ENCODE peak calls at places on chromosomes 13 and 19, in seven cellular contexts. L is stimulated activated CD4-positive, alpha-beta T cell treated with anti-CD3 and anti-CD28 coated beads, Interleukin-15, amount 100 ng/mL, for 48 hours; W is activated CD4-positive, alpha-beta T cell treated with anti-CD3 and anti-CD28 coated beads for 4 hours; P is HT1080; Q is Caco-2; E is glutamatergic neuron; Z is brain microvascular endothelial cell. R is an unnamed sample.

GRCh38 chr13:71412231-71412630 is 454.8 kb downstream of the DACH1 start:
- DNase-seq in L (no peak), W (no peak), P (no peak), Q (no peak), E (no peak), Z (no peak), R (no peak)

GRCh38 chr19:512548-513365 is 5.5 kb downstream of the TPGS1 start:
- DNase-seq in L (no peak), W (no peak), P (no peak), Q (no peak), E (no peak), Z (no peak), R (no peak)

GRCh38 chr13:32791545-32792172 is 205.4 kb downstream of the PDS5B start:
- DNase-seq in L (peak; percentile 7), W (no peak), P (peak; percentile 27), Q (no peak), E (no peak), Z (no peak), R (peak; percentile 30)

GRCh38 chr13:80751854-80752253 is 410.9 kb upstream of the SPRY2 start:
- DNase-seq in L (no peak), W (no peak), P (no peak), Q (no peak), E (no peak), Z (no peak), R (no peak)

GRCh38 chr13:63472736-63473135 is 2057.1 kb upstream of the PCDH20 start:
- DNase-seq in L (no peak), W (no peak), P (no peak), Q (no peak), E (no peak), Z (no peak), R (no peak)

GRCh38 chr19:4441994-4442845 is 15.4 kb downstream of the UBXN6 start:
- DNase-seq in L (no peak), W (no peak), P (no peak), Q (no peak), E (no peak), Z (no peak), R (no peak)

GRCh38 chr19:1884719-1885334 is 469 bp downstream of the ABHD17A start:
- DNase-seq in L (no peak), W (no peak), P (no peak), Q (no peak), E (no peak), Z (no peak), R (no peak)

GRCh38 chr13:20408181-20408580 is 117.5 kb downstream of the CRYL1 start:
- DNase-seq in L (no peak), W (no peak), P (no peak), Q (no peak), E (no peak), Z (no peak), R (no peak)

GRCh38 chr19:7722231-7722651 is 9.7 kb downstream of the CLEC4G start:
- DNase-seq in L (no peak), W (no peak), P (no peak), Q (no peak), E (peak; percentile 82), Z (no peak), R (no peak)

GRCh38 chr19:55632463-55632834 is 8.1 kb upstream of the ZNF784 start:
- DNase-seq in L (peak; percentile 86), W (peak; percentile 92), P (peak; percentile 79), Q (peak; percentile 93), E (peak; percentile 80), Z (peak; percentile 94), R (peak; percentile 88)

GRCh38 chr19:6060600-6061391 is 49.5 kb downstream of the RFX2 start:
- DNase-seq in L (peak; percentile 36), W (peak; percentile 62), P (peak; percentile 85), Q (no peak), E (no peak), Z (no peak), R (no peak)

GRCh38 chr13:110501188-110501587 is 60.3 kb downstream of the RAB20 start:
- DNase-seq in L (no peak), W (no peak), P (no peak), Q (no peak), E (no peak), Z (no peak), R (no peak)

GRCh38 chr13:45280751-45281634 is 60.0 kb downstream of the TPT1 start:
- DNase-seq in L (peak; percentile 53), W (peak; percentile 51), P (peak; percentile 89), Q (peak; percentile 56), E (peak; percentile 67), Z (peak; percentile 70), R (peak; percentile 47)

GRCh38 chr13:113882716-113883115 is 18.8 kb upstream of the GAS6 start:
- DNase-seq in L (no peak), W (no peak), P (no peak), Q (no peak), E (no peak), Z (no peak), R (no peak)

GRCh38 chr19:7159105-7159933 is 89.8 kb downstream of the ZNF557 start:
- DNase-seq in L (no peak), W (no peak), P (peak; percentile 26), Q (no peak), E (no peak), Z (peak; percentile 51), R (no peak)

GRCh38 chr13:94073006-94073744 is 406.3 kb downstream of the DCT start:
- DNase-seq in L (no peak), W (no peak), P (peak; percentile 18), Q (no peak), E (no peak), Z (peak; percentile 43), R (no peak)

GRCh38 chr13:30504081-30504480 is 38.3 kb upstream of the HMGB1 start:
- DNase-seq in L (no peak), W (no peak), P (no peak), Q (no peak), E (no peak), Z (peak; percentile 51), R (no peak)

GRCh38 chr19:11551603-11552235 is 7.3 kb downstream of the ELOF1 start:
- DNase-seq in L (no peak), W (no peak), P (no peak), Q (no peak), E (peak; percentile 59), Z (no peak), R (no peak)

GRCh38 chr13:39874331-39875055 is 219.0 kb downstream of the COG6 start:
- DNase-seq in L (no peak), W (no peak), P (no peak), Q (no peak), E (no peak), Z (no peak), R (no peak)

GRCh38 chr19:2229103-2230028 is 6.8 kb downstream of the PLEKHJ1 start:
- DNase-seq in L (no peak), W (no peak), P (no peak), Q (no peak), E (no peak), Z (no peak), R (no peak)

GRCh38 chr13:51453959-51454703 is 1.3 kb upstream of the INTS6 start:
- DNase-seq in L (peak; percentile 38), W (peak; percentile 55), P (peak; percentile 5), Q (no peak), E (peak; percentile 23), Z (no peak), R (no peak)

GRCh38 chr13:110628952-110629701 is 13.8 kb downstream of the NAXD start:
- DNase-seq in L (no peak), W (no peak), P (no peak), Q (peak; percentile 9), E (no peak), Z (peak; percentile 71), R (no peak)

GRCh38 chr19:41218615-41219507 is at the start of gene AXL:
- DNase-seq in L (no peak), W (no peak), P (peak; percentile 92), Q (peak; percentile 68), E (peak; percentile 28), Z (peak; percentile 83), R (peak; percentile 25)

GRCh38 chr19:35337984-35338296 is 9.0 kb downstream of the CD22 start:
- DNase-seq in L (no peak), W (no peak), P (no peak), Q (no peak), E (no peak), Z (no peak), R (no peak)